ENCODE peak calls at places on chromosome 1, in nine cellular contexts. K is suprapubic skin, N is hepatocyte, E is thyroid gland, D is AG09319, C is mucosa of descending colon, M is AG09309, T is fibroblast of pulmonary artery, U is esophagus muscularis mucosa. V is an unnamed sample.

GRCh38 chr1:41447995-41448770 is 36.3 kb downstream of the EDN2 start:
- DNase-seq in M (no peak), T (no peak), U (no peak), E (no peak), D (no peak), C (no peak), K (peak; percentile 45), N (no peak), V (no peak)

GRCh38 chr1:203026666-203027663 is 674 bp downstream of the PPFIA4 start:
- DNase-seq in C (peak; percentile 52), K (no peak), N (no peak), T (no peak), U (no peak), D (no peak), M (no peak), E (no peak), V (no peak)

GRCh38 chr1:31645274-31645568 is 545 bp upstream of the PEF1 start:
- DNase-seq in N (no peak), D (no peak), T (no peak), K (no peak), C (no peak), M (no peak), E (no peak), U (no peak), V (no peak)

GRCh38 chr1:218742478-218743260 is 397.5 kb downstream of the TGFB2 start:
- DNase-seq in U (no peak), T (no peak), D (no peak), C (no peak), E (no peak), M (no peak), N (no peak), K (no peak), V (no peak)

GRCh38 chr1:248618878-248619277 is 16.0 kb downstream of the OR2T11 start:
- DNase-seq in K (no peak), M (peak; percentile 4), D (peak; percentile 2), T (peak; percentile 56), E (peak; percentile 74), U (no peak), C (peak; percentile 71), N (no peak), V (peak; percentile 80)

GRCh38 chr1:35691080-35691479 is 27.6 kb downstream of the C1orf216 start:
- DNase-seq in D (no peak), K (no peak), C (no peak), M (no peak), E (peak; percentile 6), T (no peak), N (no peak), U (no peak), V (no peak)

GRCh38 chr1:160217466-160218165 is 12.4 kb downstream of the PEA15 start:
- DNase-seq in T (peak; percentile 20), C (peak; percentile 56), M (no peak), N (no peak), D (no peak), U (peak; percentile 80), E (no peak), K (no peak), V (no peak)

GRCh38 chr1:25707280-25708016 is 90.9 kb downstream of the MAN1C1 start:
- DNase-seq in K (no peak), N (no peak), C (no peak), D (peak; percentile 59), T (no peak), E (no peak), M (peak; percentile 44), U (no peak), V (no peak)

GRCh38 chr1:998905-999796 is 746 bp downstream of the HES4 start:
- DNase-seq in T (peak; percentile 46), K (peak; percentile 75), D (no peak), U (no peak), C (peak; percentile 66), N (peak; percentile 76), E (no peak), M (no peak), V (peak; percentile 38)

GRCh38 chr1:40612345-40612831 is 53.1 kb downstream of the RIMS3 start:
- DNase-seq in M (peak; percentile 20), N (peak; percentile 81), K (no peak), C (peak; percentile 53), T (peak; percentile 79), D (peak; percentile 8), E (peak; percentile 64), U (no peak), V (peak; percentile 78)

GRCh38 chr1:70719164-70719563 is 308.1 kb downstream of the CTH start:
- DNase-seq in C (no peak), M (no peak), N (no peak), D (no peak), K (no peak), U (no peak), E (no peak), T (no peak), V (no peak)

GRCh38 chr1:19460535-19461351 is 24.6 kb downstream of the CAPZB start:
- DNase-seq in T (no peak), U (no peak), N (no peak), M (no peak), K (no peak), E (no peak), C (no peak), D (no peak), V (no peak)

GRCh38 chr1:153610334-153611023 is 2.5 kb downstream of the S100A16 start:
- DNase-seq in K (no peak), C (peak; percentile 33), N (no peak), T (no peak), E (no peak), D (no peak), M (no peak), U (no peak), V (peak; percentile 95)

DNA sequence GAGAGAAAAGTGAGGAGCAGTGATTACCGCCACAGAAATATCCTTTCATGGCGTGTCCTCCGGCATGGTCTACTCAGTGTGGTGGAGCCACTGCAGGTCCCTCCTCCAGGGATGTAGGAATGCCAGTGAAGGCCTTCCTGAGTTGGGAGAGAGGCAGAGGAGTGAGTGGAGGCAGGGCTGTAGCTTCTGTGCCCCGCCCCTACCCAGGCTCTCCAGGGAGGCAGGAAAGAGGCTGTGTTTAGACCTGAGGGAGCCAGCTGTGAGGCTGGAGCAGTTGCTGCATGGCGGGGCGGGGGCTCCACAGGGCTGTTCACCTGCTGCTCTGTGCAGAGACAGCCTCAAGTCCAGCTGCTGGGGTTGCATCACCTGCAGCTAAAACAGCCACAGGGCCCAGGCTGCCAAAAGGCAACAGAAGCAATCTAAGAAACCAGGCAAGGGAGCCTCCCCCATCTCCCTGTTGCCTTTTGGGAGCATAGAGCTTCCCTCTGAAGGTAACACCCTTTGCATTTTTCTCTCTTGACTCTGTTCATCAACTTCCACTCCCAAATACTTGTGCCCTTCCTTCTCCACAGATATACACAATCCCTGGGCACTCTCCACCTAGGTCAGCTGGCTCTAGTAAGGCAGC is 801 bp upstream of the ANXA9 start:
- DNase-seq in K (no peak), D (no peak), N (peak; percentile 65), C (peak; percentile 55), T (no peak), M (no peak), U (no peak), E (peak; percentile 72), V (peak; percentile 57)
- TF ChIP-seq CTCF in K (no peak), D (no peak), N (no peak), C (no peak), T (no peak), M (no peak), U (no peak), E (no peak), V (no peak)

DNA sequence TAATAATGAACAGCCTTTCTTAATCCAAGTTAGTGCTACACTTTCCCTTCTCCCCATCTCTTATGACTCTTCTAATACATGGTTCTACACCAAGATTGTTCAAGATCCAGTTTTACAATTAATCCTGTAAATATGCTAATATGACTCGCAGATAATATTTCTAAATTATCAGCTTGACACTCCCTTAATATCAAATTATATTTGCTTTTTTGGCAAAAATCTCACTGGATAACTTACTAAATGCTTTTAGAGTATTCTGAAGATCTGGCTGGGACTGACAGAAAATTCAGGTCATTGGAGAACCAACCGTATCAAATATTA is 24.4 kb upstream of the CR1L start:
- DNase-seq in E (no peak), T (no peak), C (no peak), D (no peak), U (no peak), K (no peak), N (no peak), M (no peak), V (no peak)
- TF ChIP-seq CTCF in E (peak; percentile 3), T (no peak), C (no peak), D (no peak), U (no peak), K (no peak), N (no peak), M (no peak), V (no peak)

GRCh38 chr1:196309386-196309785 is 298.9 kb downstream of the KCNT2 start:
- DNase-seq in K (no peak), M (peak; percentile 14), T (peak; percentile 72), D (peak; percentile 0), U (no peak), E (no peak), N (peak; percentile 36), C (no peak), V (peak; percentile 62)
- TF ChIP-seq CTCF in K (no peak), M (peak; percentile 18), T (peak; percentile 31), D (peak; percentile 11), U (no peak), E (no peak), N (peak; percentile 51), C (no peak), V (peak; percentile 69)

GRCh38 chr1:155976913-155977606 is 1.3 kb downstream of the ARHGEF2 start:
- DNase-seq in K (no peak), C (no peak), N (no peak), U (no peak), E (peak; percentile 21), T (no peak), D (no peak), M (no peak), V (peak; percentile 54)

GRCh38 chr1:155979525-155980343 is 1.4 kb upstream of the ARHGEF2 start:
- DNase-seq in N (no peak), E (peak; percentile 51), K (no peak), D (no peak), T (no peak), C (peak; percentile 50), M (no peak), U (no peak), V (peak; percentile 83)

GRCh38 chr1:155978973-155979429 is 654 bp upstream of the ARHGEF2 start:
- DNase-seq in U (no peak), T (peak; percentile 28), C (peak; percentile 49), K (no peak), E (no peak), N (no peak), M (no peak), D (no peak), V (peak; percentile 74)

GRCh38 chr1:155977607-155978324 is 581 bp downstream of the ARHGEF2 start:
- DNase-seq in M (no peak), C (peak; percentile 70), N (peak; percentile 68), T (peak; percentile 27), K (peak; percentile 72), D (no peak), E (peak; percentile 52), U (no peak), V (peak; percentile 40)

DNA sequence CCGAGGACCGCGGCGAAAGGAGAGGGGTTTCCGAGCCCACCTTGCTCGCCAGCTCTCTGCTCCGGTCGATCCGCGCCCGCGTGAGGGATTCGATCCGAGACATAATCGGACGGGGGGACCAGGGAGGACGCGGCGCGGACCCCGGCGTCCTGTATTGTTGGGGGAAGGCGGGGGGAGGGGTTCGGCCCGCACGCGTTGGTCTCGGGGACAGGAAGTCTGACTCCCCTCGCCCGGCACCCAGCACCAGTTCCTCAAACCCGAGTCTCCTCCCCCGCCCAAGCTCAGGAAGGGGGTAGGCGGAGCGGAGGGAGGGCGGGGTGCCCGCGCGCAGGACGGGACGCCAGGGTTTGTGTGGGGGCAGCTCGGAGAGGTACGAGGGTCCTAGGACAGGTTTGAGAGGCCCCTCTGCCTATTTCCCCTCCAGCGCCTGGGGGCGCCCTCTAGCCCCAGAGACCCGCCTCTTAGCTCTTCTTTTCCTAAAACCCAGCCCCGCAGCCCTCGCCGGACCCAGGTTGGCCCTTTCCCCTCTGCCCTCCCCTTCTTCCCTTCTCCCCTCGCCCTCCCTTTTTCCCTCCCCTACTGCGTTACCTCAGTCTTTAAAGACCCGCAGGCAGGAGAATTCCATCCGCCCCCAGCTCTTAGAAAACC is at the start of gene ARHGEF2:
- DNase-seq in T (peak; percentile 53), U (peak; percentile 96), D (no peak), E (peak; percentile 73), C (peak; percentile 89), K (peak; percentile 90), N (peak; percentile 76), M (no peak), V (peak; percentile 89)
- TF ChIP-seq CTCF in T (peak; percentile 20), U (no peak), D (peak; percentile 27), E (no peak), C (no peak), K (no peak), N (peak; percentile 44), M (peak; percentile 31), V (no peak)